ENCODE peak calls at places on chromosomes 12 and 14, in six cellular contexts. C, O, F, K, R and N are unnamed samples.

GRCh38 chr14:35336171-35337073 is 44.2 kb downstream of the PSMA6 start:
- DNase-seq in K (peak; percentile 78), R (peak; percentile 99), C (peak; percentile 64), F (no peak), O (no peak), N (peak; percentile 86)

GRCh38 chr12:40390980-40391379 is 166.2 kb downstream of the LRRK2 start:
- DNase-seq in F (no peak), C (no peak), O (no peak), K (no peak), R (no peak), N (no peak)

GRCh38 chr14:77344597-77344996 is 23.8 kb downstream of the GSTZ1 start:
- DNase-seq in K (no peak), R (no peak), F (no peak), C (no peak), O (no peak), N (no peak)

GRCh38 chr12:1473418-1473817 is 121.0 kb downstream of the FBXL14 start:
- DNase-seq in O (no peak), C (no peak), K (no peak), R (no peak), F (no peak), N (peak; percentile 6)

GRCh38 chr12:75476076-75476475 is 4.5 kb upstream of the GLIPR1 start:
- DNase-seq in K (no peak), O (no peak), F (no peak), C (no peak), R (no peak), N (no peak)

GRCh38 chr14:33229269-33229924 is 290.7 kb downstream of the NPAS3 start:
- DNase-seq in R (no peak), O (no peak), C (no peak), F (no peak), K (no peak), N (no peak)

GRCh38 chr12:1534708-1535107 is 59.7 kb downstream of the FBXL14 start:
- DNase-seq in K (no peak), R (no peak), O (peak; percentile 54), F (no peak), C (no peak), N (no peak)

GRCh38 chr14:94143239-94143638 is 13.8 kb upstream of the IFI27L2 start:
- DNase-seq in F (peak; percentile 29), K (peak; percentile 17), R (peak; percentile 28), O (no peak), C (peak; percentile 64), N (no peak)

GRCh38 chr12:120394483-120395367 is 25.8 kb upstream of the MSI1 start:
- DNase-seq in R (no peak), K (no peak), C (peak; percentile 80), F (no peak), O (no peak), N (no peak)

GRCh38 chr12:1518763-1519516 is 75.4 kb downstream of the FBXL14 start:
- DNase-seq in F (peak; percentile 32), R (peak; percentile 66), K (no peak), C (no peak), O (no peak), N (peak; percentile 41)

GRCh38 chr12:27843714-27844245 is 63.7 kb upstream of the MANSC4 start:
- DNase-seq in O (no peak), K (peak; percentile 35), R (peak; percentile 21), F (no peak), C (no peak), N (no peak)

GRCh38 chr14:104393199-104393897 is 186.2 kb upstream of the C14orf180 start:
- DNase-seq in C (no peak), O (no peak), R (no peak), K (no peak), F (no peak), N (no peak)

GRCh38 chr12:56529656-56530055 is 8.0 kb downstream of the RBMS2 start:
- DNase-seq in O (no peak), C (no peak), R (no peak), F (no peak), K (no peak), N (no peak)

GRCh38 chr12:43370299-43370698 is 181.7 kb downstream of the ADAMTS20 start:
- DNase-seq in R (peak; percentile 13), F (peak; percentile 76), O (no peak), C (no peak), K (no peak), N (peak; percentile 3)

GRCh38 chr12:71164877-71165197 is 7.0 kb upstream of the TSPAN8 start:
- DNase-seq in R (peak; percentile 47), C (no peak), K (no peak), O (no peak), F (no peak), N (no peak)

DNA sequence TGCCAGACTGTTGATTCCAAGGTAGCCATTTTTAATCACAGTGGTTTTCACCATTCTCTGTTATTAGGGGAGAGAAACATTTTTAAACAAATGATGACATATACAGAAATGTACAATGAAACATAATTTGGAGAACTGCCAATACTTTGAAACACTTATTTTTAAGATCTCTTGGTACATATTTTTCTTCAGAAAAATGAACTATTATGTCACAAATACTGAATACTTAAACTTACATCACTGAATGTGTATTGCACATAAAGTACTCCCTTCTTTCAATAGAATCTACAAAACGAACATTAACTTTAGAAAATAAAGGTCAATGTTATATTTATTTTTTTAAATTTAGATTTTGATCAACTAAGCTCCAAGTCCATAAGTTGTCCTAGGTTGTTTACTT is 71.7 kb upstream of the CPNE8 start:
- DNase-seq in C (no peak), F (no peak), K (no peak), O (no peak), R (no peak), N (no peak)
- TF ChIP-seq POLR2AphosphoS5 in C (no peak), F (no peak), K (no peak), O (no peak), R (no peak), N (no peak)

GRCh38 chr14:102760485-102761193 is 16.6 kb upstream of the TRAF3 start:
- DNase-seq in K (no peak), C (peak; percentile 74), R (no peak), O (no peak), F (no peak), N (no peak)

GRCh38 chr14:102759416-102759815 is 17.8 kb upstream of the TRAF3 start:
- DNase-seq in C (no peak), F (no peak), R (no peak), K (no peak), O (no peak), N (peak; percentile 41)

GRCh38 chr14:102761206-102761605 is 16.0 kb upstream of the TRAF3 start:
- DNase-seq in K (no peak), R (no peak), F (no peak), C (no peak), O (no peak), N (no peak)

GRCh38 chr14:102757646-102758045 is 19.6 kb upstream of the TRAF3 start:
- DNase-seq in C (no peak), R (no peak), K (no peak), F (no peak), O (no peak), N (no peak)

DNA sequence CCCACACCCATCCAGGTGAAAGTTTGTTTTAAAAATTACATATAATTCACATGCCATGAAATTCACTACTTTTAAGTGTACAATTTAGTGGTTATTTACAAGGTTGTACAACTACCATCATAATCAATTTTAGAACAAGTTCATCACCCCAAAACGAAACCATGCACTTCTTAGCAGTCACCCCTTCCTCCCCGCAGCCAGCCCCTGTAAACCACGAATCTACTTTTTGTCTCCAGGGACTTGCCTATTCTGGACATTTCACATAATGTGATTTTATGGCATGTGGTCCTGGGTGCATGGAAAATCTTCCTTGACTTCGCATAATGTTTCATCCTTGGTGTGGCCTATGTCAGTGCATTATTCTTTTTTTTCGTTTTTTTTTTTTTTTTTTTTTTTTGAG is 19.2 kb upstream of the TRAF3 start:
- DNase-seq in C (no peak), O (no peak), K (no peak), R (no peak), F (no peak), N (no peak)
- H2AFZ ChIP-seq in C (no peak overlapping the region), O (peak overlapping the region; percentile 54), K (no peak overlapping the region), R (no peak overlapping the region), F (no peak overlapping the region), N (no peak overlapping the region)

GRCh38 chr14:65333926-65334687 is 78.4 kb upstream of the FUT8 start:
- DNase-seq in K (no peak), R (no peak), O (no peak), F (no peak), C (no peak), N (no peak)

GRCh38 chr14:65335548-65335947 is 77.0 kb upstream of the FUT8 start:
- DNase-seq in K (no peak), O (no peak), R (no peak), C (no peak), F (no peak), N (no peak)

GRCh38 chr14:65332141-65332871 is 80.2 kb upstream of the FUT8 start:
- DNase-seq in R (no peak), O (no peak), C (no peak), F (no peak), K (no peak), N (peak; percentile 45)

GRCh38 chr14:65334765-65335411 is 77.6 kb upstream of the FUT8 start:
- DNase-seq in C (peak; percentile 54), F (no peak), K (no peak), R (no peak), O (no peak), N (no peak)

GRCh38 chr14:65336191-65336591 is 76.3 kb upstream of the FUT8 start:
- DNase-seq in C (no peak), R (no peak), K (no peak), F (no peak), O (no peak), N (no peak)
- TF ChIP-seq POLR2A in C (no peak), R (no peak), K (no peak), F (no peak), O (peak; percentile 35), N (no peak)

GRCh38 chr12:99147150-99147549 is 500.4 kb upstream of the GARIN6 start:
- DNase-seq in C (no peak), F (no peak), O (no peak), K (no peak), R (no peak), N (no peak)

GRCh38 chr12:99152337-99152736 is 495.2 kb upstream of the GARIN6 start:
- DNase-seq in F (no peak), R (no peak), K (no peak), C (no peak), O (no peak), N (no peak)

GRCh38 chr12:99146185-99146584 is 501.1 kb downstream of the APAF1 start:
- DNase-seq in K (no peak), O (no peak), C (no peak), F (no peak), R (no peak), N (no peak)

GRCh38 chr12:99146730-99147129 is 500.8 kb upstream of the GARIN6 start:
- DNase-seq in K (no peak), C (no peak), F (no peak), O (no peak), R (no peak), N (no peak)
- TF ChIP-seq POLR2AphosphoS5 in K (no peak), C (no peak), F (no peak), O (no peak), R (no peak), N (no peak)